ENCODE peak calls at places on chromosomes 4 and X, in six cellular contexts. One of them, this sample, is unnamed.

GRCh38 chr4:121030151-121030550 is 42.2 kb downstream of the NDNF start:
- DNase-seq in lower leg skin: no peak
- DNase-seq in cardiac fibroblast: no peak
- DNase-seq in astrocyte of the spinal cord: no peak
- DNase-seq in GM12878: no peak
- DNase-seq in fibroblast of the conjunctiva: no peak
- DNase-seq in this sample: no peak

GRCh38 chrX:18490816-18491215 is 65.4 kb downstream of the CDKL5 start:
- DNase-seq in lower leg skin: no peak
- DNase-seq in fibroblast of the conjunctiva: no peak
- DNase-seq in GM12878: no peak
- DNase-seq in cardiac fibroblast: peak; percentile 13
- DNase-seq in astrocyte of the spinal cord: no peak
- DNase-seq in this sample: no peak

GRCh38 chr4:177228599-177228998 is 81.1 kb upstream of the NEIL3 start:
- DNase-seq in lower leg skin: no peak
- DNase-seq in astrocyte of the spinal cord: no peak
- DNase-seq in cardiac fibroblast: no peak
- DNase-seq in GM12878: no peak
- DNase-seq in fibroblast of the conjunctiva: no peak
- DNase-seq in this sample: no peak

GRCh38 chr4:48255959-48256342 is 13.7 kb downstream of the TEC start:
- DNase-seq in lower leg skin: no peak
- DNase-seq in GM12878: no peak
- DNase-seq in fibroblast of the conjunctiva: no peak
- DNase-seq in astrocyte of the spinal cord: no peak
- DNase-seq in cardiac fibroblast: no peak
- DNase-seq in this sample: no peak

GRCh38 chr4:48913346-48913745 is 6.8 kb upstream of the OCIAD2 start:
- DNase-seq in cardiac fibroblast: peak; percentile 76
- DNase-seq in lower leg skin: no peak
- DNase-seq in fibroblast of the conjunctiva: no peak
- DNase-seq in GM12878: no peak
- DNase-seq in astrocyte of the spinal cord: peak; percentile 93
- DNase-seq in this sample: no peak

GRCh38 chr4:147550626-147551250 is 66.5 kb upstream of the TMEM184C start:
- DNase-seq in cardiac fibroblast: peak; percentile 57
- DNase-seq in lower leg skin: no peak
- DNase-seq in astrocyte of the spinal cord: peak; percentile 83
- DNase-seq in fibroblast of the conjunctiva: peak; percentile 13
- DNase-seq in GM12878: peak; percentile 24
- DNase-seq in this sample: no peak

GRCh38 chr4:143431526-143432257 is 81.8 kb upstream of the SMARCA5 start:
- DNase-seq in astrocyte of the spinal cord: no peak
- DNase-seq in lower leg skin: no peak
- DNase-seq in GM12878: no peak
- DNase-seq in fibroblast of the conjunctiva: no peak
- DNase-seq in cardiac fibroblast: no peak
- DNase-seq in this sample: no peak

GRCh38 chr4:164508836-164509235 is 245.1 kb upstream of the SMIM31 start:
- DNase-seq in fibroblast of the conjunctiva: no peak
- DNase-seq in lower leg skin: no peak
- DNase-seq in astrocyte of the spinal cord: no peak
- DNase-seq in cardiac fibroblast: no peak
- DNase-seq in GM12878: no peak
- DNase-seq in this sample: no peak

GRCh38 chrX:23898412-23898959 is 9.3 kb downstream of the APOO start:
- DNase-seq in lower leg skin: no peak
- DNase-seq in GM12878: no peak
- DNase-seq in fibroblast of the conjunctiva: no peak
- DNase-seq in cardiac fibroblast: peak; percentile 56
- DNase-seq in astrocyte of the spinal cord: peak; percentile 50
- DNase-seq in this sample: no peak

GRCh38 chrX:134026732-134027311 is 41.4 kb upstream of the GPC3 start:
- DNase-seq in cardiac fibroblast: peak; percentile 64
- DNase-seq in astrocyte of the spinal cord: peak; percentile 18
- DNase-seq in lower leg skin: peak; percentile 31
- DNase-seq in fibroblast of the conjunctiva: peak; percentile 41
- DNase-seq in GM12878: no peak
- DNase-seq in this sample: no peak

GRCh38 chr4:182093431-182093831 is 149.8 kb upstream of the TENM3 start:
- DNase-seq in fibroblast of the conjunctiva: no peak
- DNase-seq in GM12878: no peak
- DNase-seq in cardiac fibroblast: no peak
- DNase-seq in astrocyte of the spinal cord: peak; percentile 36
- DNase-seq in lower leg skin: no peak
- DNase-seq in this sample: no peak

GRCh38 chr4:110172972-110173371 is 25.4 kb downstream of the ELOVL6 start:
- DNase-seq in GM12878: no peak
- DNase-seq in cardiac fibroblast: no peak
- DNase-seq in astrocyte of the spinal cord: no peak
- DNase-seq in fibroblast of the conjunctiva: no peak
- DNase-seq in lower leg skin: no peak
- DNase-seq in this sample: no peak

GRCh38 chrX:23766650-23767551 is 16.1 kb upstream of the SAT1 start:
- DNase-seq in cardiac fibroblast: no peak
- DNase-seq in GM12878: no peak
- DNase-seq in astrocyte of the spinal cord: no peak
- DNase-seq in fibroblast of the conjunctiva: no peak
- DNase-seq in lower leg skin: no peak
- DNase-seq in this sample: peak; percentile 37

GRCh38 chr4:109631709-109632108 is 71.5 kb downstream of the CASP6 start:
- DNase-seq in fibroblast of the conjunctiva: no peak
- DNase-seq in lower leg skin: peak; percentile 14
- DNase-seq in GM12878: no peak
- DNase-seq in astrocyte of the spinal cord: no peak
- DNase-seq in cardiac fibroblast: peak; percentile 59
- DNase-seq in this sample: no peak

GRCh38 chr4:179605196-179605595 is 2163.0 kb upstream of the AGA start:
- DNase-seq in lower leg skin: no peak
- DNase-seq in fibroblast of the conjunctiva: peak; percentile 18
- DNase-seq in astrocyte of the spinal cord: peak; percentile 53
- DNase-seq in GM12878: no peak
- DNase-seq in cardiac fibroblast: peak; percentile 10
- DNase-seq in this sample: no peak

GRCh38 chr4:158783775-158784174 is 14.9 kb downstream of the FNIP2 start:
- DNase-seq in astrocyte of the spinal cord: peak; percentile 54
- DNase-seq in fibroblast of the conjunctiva: no peak
- DNase-seq in GM12878: no peak
- DNase-seq in lower leg skin: no peak
- DNase-seq in cardiac fibroblast: no peak
- DNase-seq in this sample: no peak

GRCh38 chr4:46839128-46839527 is 69.9 kb downstream of the COX7B2 start:
- DNase-seq in fibroblast of the conjunctiva: no peak
- DNase-seq in astrocyte of the spinal cord: no peak
- DNase-seq in GM12878: no peak
- DNase-seq in lower leg skin: no peak
- DNase-seq in cardiac fibroblast: no peak
- DNase-seq in this sample: no peak

GRCh38 chrX:23901805-23902204 is 5.9 kb downstream of the APOO start:
- DNase-seq in lower leg skin: peak; percentile 35
- DNase-seq in astrocyte of the spinal cord: peak; percentile 78
- DNase-seq in cardiac fibroblast: peak; percentile 91
- DNase-seq in GM12878: peak; percentile 60
- DNase-seq in fibroblast of the conjunctiva: peak; percentile 72
- DNase-seq in this sample: no peak

This sample was measured in upper lobe of left lung.